ENCODE peak calls at places on chromosomes 2 and 18, in seven cellular contexts. One of them, this sample, is unnamed.

GRCh38 chr2:195545811-195546210 is 111.2 kb upstream of the SLC39A10 start:
- DNase-seq in IMR-90: no peak
- DNase-seq in NB4: no peak
- DNase-seq in endothelial cell of umbilical vein: no peak
- DNase-seq in spleen: no peak
- DNase-seq in heart left ventricle: no peak
- DNase-seq in Peyer's patch: no peak
- DNase-seq in this sample: no peak

GRCh38 chr2:129762386-129763189 is 216.9 kb upstream of the RAB6C start:
- DNase-seq in NB4: no peak
- DNase-seq in spleen: no peak
- DNase-seq in endothelial cell of umbilical vein: no peak
- DNase-seq in heart left ventricle: no peak
- DNase-seq in Peyer's patch: no peak
- DNase-seq in IMR-90: no peak
- DNase-seq in this sample: no peak

GRCh38 chr2:67782443-67782842 is 280.4 kb downstream of the C1D start:
- DNase-seq in endothelial cell of umbilical vein: no peak
- DNase-seq in NB4: no peak
- DNase-seq in IMR-90: peak
- DNase-seq in heart left ventricle: no peak
- DNase-seq in Peyer's patch: no peak
- DNase-seq in spleen: no peak
- DNase-seq in this sample: peak

GRCh38 chr2:96470636-96471035 is 34.5 kb downstream of the NEURL3 start:
- DNase-seq in IMR-90: peak
- DNase-seq in Peyer's patch: peak
- DNase-seq in heart left ventricle: peak
- DNase-seq in spleen: peak
- DNase-seq in NB4: no peak
- DNase-seq in endothelial cell of umbilical vein: peak
- DNase-seq in this sample: peak

GRCh38 chr2:101818531-101819451 is 121.3 kb downstream of the MAP4K4 start:
- DNase-seq in NB4: no peak
- DNase-seq in IMR-90: peak
- DNase-seq in spleen: no peak
- DNase-seq in Peyer's patch: no peak
- DNase-seq in endothelial cell of umbilical vein: peak
- DNase-seq in heart left ventricle: no peak
- DNase-seq in this sample: no peak

GRCh38 chr2:120287183-120288015 is 34.7 kb downstream of the RALB start:
- DNase-seq in Peyer's patch: no peak
- DNase-seq in IMR-90: peak
- DNase-seq in spleen: no peak
- DNase-seq in NB4: peak
- DNase-seq in endothelial cell of umbilical vein: no peak
- DNase-seq in heart left ventricle: no peak
- DNase-seq in this sample: no peak

GRCh38 chr2:127355407-127356008 is 32.3 kb downstream of the MAP3K2 start:
- DNase-seq in endothelial cell of umbilical vein: peak
- DNase-seq in heart left ventricle: no peak
- DNase-seq in Peyer's patch: no peak
- DNase-seq in spleen: no peak
- DNase-seq in IMR-90: no peak
- DNase-seq in NB4: peak
- DNase-seq in this sample: no peak

GRCh38 chr2:237393523-237393922 is 20.4 kb downstream of the COL6A3 start:
- DNase-seq in endothelial cell of umbilical vein: no peak
- DNase-seq in heart left ventricle: no peak
- DNase-seq in spleen: no peak
- DNase-seq in NB4: no peak
- DNase-seq in IMR-90: peak
- DNase-seq in Peyer's patch: no peak
- DNase-seq in this sample: no peak

GRCh38 chr2:125185691-125186270 is 1160.7 kb downstream of the CNTNAP5 start:
- DNase-seq in heart left ventricle: no peak
- DNase-seq in Peyer's patch: no peak
- DNase-seq in endothelial cell of umbilical vein: no peak
- DNase-seq in NB4: no peak
- DNase-seq in spleen: no peak
- DNase-seq in IMR-90: no peak
- DNase-seq in this sample: no peak

GRCh38 chr2:86541282-86541681 is 22.0 kb downstream of the CHMP3 start:
- DNase-seq in heart left ventricle: no peak
- DNase-seq in endothelial cell of umbilical vein: no peak
- DNase-seq in Peyer's patch: no peak
- DNase-seq in NB4: no peak
- DNase-seq in spleen: no peak
- DNase-seq in IMR-90: no peak
- DNase-seq in this sample: no peak
- TF ChIP-seq CTCF in heart left ventricle: no peak
- TF ChIP-seq CTCF in endothelial cell of umbilical vein: no peak
- TF ChIP-seq CTCF in Peyer's patch: no peak
- TF ChIP-seq CTCF in NB4: no peak
- TF ChIP-seq CTCF in spleen: no peak
- TF ChIP-seq CTCF in IMR-90: no peak
- TF ChIP-seq CTCF in this sample: no peak

DNA sequence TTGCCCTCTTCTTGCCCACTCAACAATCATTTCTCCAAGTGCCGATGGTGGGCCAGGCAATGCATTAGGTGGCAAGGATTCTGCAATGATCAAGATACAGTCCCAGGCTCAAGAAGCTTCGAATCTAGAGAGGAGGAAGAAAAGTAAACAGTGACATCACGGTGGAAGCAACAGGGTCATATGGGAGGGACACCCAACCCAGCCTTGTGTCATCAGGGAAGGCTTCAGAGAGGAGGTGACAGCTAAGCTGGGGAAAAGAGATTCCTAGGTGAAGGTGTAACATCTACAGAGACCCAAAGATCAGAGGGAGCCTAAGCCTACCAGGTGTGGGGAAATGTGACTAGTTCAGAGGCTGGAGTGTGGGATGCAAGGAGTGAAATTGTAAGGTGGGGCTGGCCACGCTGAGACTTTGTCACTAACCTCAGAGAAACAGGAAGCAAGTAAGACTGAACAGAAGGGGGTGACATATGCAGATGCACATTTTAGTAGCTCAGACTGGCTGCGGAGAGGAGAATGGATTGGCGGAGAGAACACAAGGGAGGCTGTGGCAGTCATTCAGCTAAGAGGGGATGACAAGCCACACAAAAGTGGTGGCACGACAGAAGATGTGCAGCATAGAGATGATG is 104.9 kb downstream of the ANKRD44 start:
- DNase-seq in NB4: no peak
- DNase-seq in spleen: peak
- DNase-seq in endothelial cell of umbilical vein: no peak
- DNase-seq in heart left ventricle: no peak
- DNase-seq in IMR-90: no peak
- DNase-seq in Peyer's patch: peak
- DNase-seq in this sample: no peak
- TF ChIP-seq POLR2A in NB4: no peak
- TF ChIP-seq POLR2A in spleen: peak
- TF ChIP-seq POLR2A in endothelial cell of umbilical vein: no peak
- TF ChIP-seq POLR2A in heart left ventricle: no peak
- TF ChIP-seq POLR2A in IMR-90: no peak
- TF ChIP-seq POLR2A in Peyer's patch: no peak
- TF ChIP-seq POLR2A in this sample: no peak

GRCh38 chr18:76689646-76690264 is 132.6 kb upstream of the ZNF236 start:
- DNase-seq in spleen: no peak
- DNase-seq in heart left ventricle: no peak
- DNase-seq in Peyer's patch: no peak
- DNase-seq in NB4: no peak
- DNase-seq in endothelial cell of umbilical vein: no peak
- DNase-seq in IMR-90: no peak
- DNase-seq in this sample: no peak
- TF ChIP-seq CTCF in spleen: no peak
- TF ChIP-seq CTCF in heart left ventricle: no peak
- TF ChIP-seq CTCF in Peyer's patch: no peak
- TF ChIP-seq CTCF in NB4: no peak
- TF ChIP-seq CTCF in endothelial cell of umbilical vein: no peak
- TF ChIP-seq CTCF in IMR-90: no peak
- TF ChIP-seq CTCF in this sample: no peak

DNA sequence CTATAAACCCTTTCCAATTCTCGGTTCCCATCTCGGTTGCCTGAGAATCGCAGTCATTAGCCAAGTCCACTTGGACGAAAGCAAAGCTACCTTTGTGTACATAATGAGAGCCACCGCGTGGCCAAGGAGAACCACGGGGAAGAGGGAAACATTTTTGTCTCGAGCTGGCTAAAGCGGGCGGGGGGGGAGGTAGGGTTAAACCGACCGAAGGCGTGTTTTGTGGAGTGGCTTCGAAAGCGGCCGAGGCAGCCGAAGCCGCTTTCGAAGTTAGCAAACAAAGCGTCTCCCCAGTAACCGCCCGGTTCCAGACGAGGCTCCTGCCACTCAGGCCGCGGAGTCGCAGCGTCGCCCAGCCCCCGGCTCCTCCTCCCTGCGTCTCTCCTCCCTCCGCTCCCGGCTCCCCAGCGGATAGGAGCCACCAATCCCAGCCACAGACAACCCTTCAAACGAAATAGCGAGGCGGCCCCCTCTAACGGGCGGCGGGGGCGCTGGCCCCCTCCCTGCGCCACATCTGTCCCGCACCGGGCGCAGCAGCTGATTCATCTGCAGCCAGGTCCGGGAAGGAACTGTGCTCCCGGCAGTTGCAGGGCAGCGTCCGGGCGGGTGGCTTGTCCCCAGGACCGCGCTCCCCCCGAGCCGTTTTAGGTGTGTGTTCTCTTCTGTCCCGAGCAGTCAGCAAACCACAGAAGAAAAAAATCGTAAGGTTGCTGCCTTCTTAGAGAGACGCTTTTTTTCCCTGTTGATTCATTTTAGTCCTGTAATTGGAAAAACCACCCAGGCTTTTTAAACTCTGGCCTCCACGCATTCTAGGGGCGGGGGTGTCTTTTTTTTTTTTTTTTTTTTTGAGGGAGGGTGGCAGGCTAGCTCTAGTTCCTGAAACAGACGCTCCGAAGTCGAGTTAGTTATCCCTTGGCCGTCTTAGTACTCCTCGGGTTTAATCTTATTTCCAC is 1.8 kb upstream of the TGIF1 start:
- DNase-seq in endothelial cell of umbilical vein: peak
- DNase-seq in NB4: peak
- DNase-seq in spleen: peak
- DNase-seq in heart left ventricle: peak
- DNase-seq in IMR-90: peak
- DNase-seq in Peyer's patch: peak
- DNase-seq in this sample: peak
- TF ChIP-seq POLR2A in endothelial cell of umbilical vein: peak
- TF ChIP-seq POLR2A in NB4: peak
- TF ChIP-seq POLR2A in spleen: peak
- TF ChIP-seq POLR2A in heart left ventricle: no peak
- TF ChIP-seq POLR2A in IMR-90: peak
- TF ChIP-seq POLR2A in Peyer's patch: peak
- TF ChIP-seq POLR2A in this sample: peak

DNA sequence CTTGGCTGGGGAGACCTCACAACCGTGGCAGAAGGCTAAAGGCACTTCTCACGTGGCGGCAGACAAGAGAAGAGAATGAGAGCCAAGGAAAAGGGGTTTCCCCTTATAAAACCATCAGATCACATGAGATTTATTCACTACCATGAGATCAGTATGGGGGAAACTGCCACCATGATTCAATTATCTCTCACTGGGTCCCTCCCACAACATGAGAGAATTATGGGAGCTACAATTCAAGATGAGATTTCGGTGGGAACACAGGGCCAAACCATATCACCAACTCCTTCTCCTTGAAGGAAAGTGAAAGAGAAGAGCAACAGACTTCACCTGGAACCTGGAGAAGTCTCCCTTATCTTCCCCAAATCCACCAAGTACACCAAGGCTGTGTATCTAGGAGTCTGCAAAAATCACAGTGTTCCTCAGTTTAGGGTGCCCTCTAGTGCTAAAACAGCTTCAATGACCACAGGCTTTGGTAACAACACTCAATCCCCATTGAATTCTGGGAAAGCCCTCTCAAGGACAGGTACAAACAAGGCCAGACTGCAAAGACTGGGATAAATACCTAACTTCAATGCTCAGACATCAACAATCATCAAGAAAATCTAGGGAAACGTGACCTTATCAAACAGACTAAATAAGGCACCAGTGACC is 148.8 kb upstream of the SRD5A2 start:
- DNase-seq in spleen: no peak
- DNase-seq in IMR-90: peak
- DNase-seq in NB4: peak
- DNase-seq in heart left ventricle: no peak
- DNase-seq in Peyer's patch: no peak
- DNase-seq in endothelial cell of umbilical vein: peak
- DNase-seq in this sample: no peak
- TF ChIP-seq CTCF in spleen: no peak
- TF ChIP-seq CTCF in IMR-90: peak
- TF ChIP-seq CTCF in NB4: peak
- TF ChIP-seq CTCF in heart left ventricle: no peak
- TF ChIP-seq CTCF in Peyer's patch: no peak
- TF ChIP-seq CTCF in endothelial cell of umbilical vein: peak
- TF ChIP-seq CTCF in this sample: no peak

GRCh38 chr2:132758995-132759394 is 89.0 kb upstream of the LYPD1 start:
- DNase-seq in spleen: no peak
- DNase-seq in heart left ventricle: no peak
- DNase-seq in NB4: no peak
- DNase-seq in endothelial cell of umbilical vein: no peak
- DNase-seq in Peyer's patch: no peak
- DNase-seq in IMR-90: no peak
- DNase-seq in this sample: no peak
- TF ChIP-seq POLR2A in spleen: no peak
- TF ChIP-seq POLR2A in heart left ventricle: no peak
- TF ChIP-seq POLR2A in NB4: no peak
- TF ChIP-seq POLR2A in endothelial cell of umbilical vein: no peak
- TF ChIP-seq POLR2A in Peyer's patch: no peak
- TF ChIP-seq POLR2A in IMR-90: no peak
- TF ChIP-seq POLR2A in this sample: no peak